ENCODE peak calls at places on chromosomes 6 and 20, in eight cellular contexts. One of them, this sample, is unnamed.

GRCh38 chr6:101275251-101275650 is 118.3 kb upstream of the GRIK2 start:
- DNase-seq in SW 1271: no peak
- DNase-seq in fibroblast of the aortic adventitia: no peak
- DNase-seq in CD4-positive, CD25-positive, alpha-beta regulatory T cell: no peak
- DNase-seq in neuronal stem cell: no peak
- DNase-seq in stimulated activated CD4-positive, alpha-beta T cell treated with anti-CD3 and anti-CD28 coated beads, Interleukin-15, amount 100 ng/mL, for 1 hour: no peak
- DNase-seq in NCI-H460: no peak
- DNase-seq in AG04450: no peak
- DNase-seq in this sample: peak; percentile 68

GRCh38 chr20:38156888-38157634 is 8.0 kb downstream of the TGM2 start:
- DNase-seq in AG04450: no peak
- DNase-seq in SW 1271: no peak
- DNase-seq in NCI-H460: no peak
- DNase-seq in fibroblast of the aortic adventitia: peak; percentile 20
- DNase-seq in stimulated activated CD4-positive, alpha-beta T cell treated with anti-CD3 and anti-CD28 coated beads, Interleukin-15, amount 100 ng/mL, for 1 hour: no peak
- DNase-seq in neuronal stem cell: no peak
- DNase-seq in CD4-positive, CD25-positive, alpha-beta regulatory T cell: no peak
- DNase-seq in this sample: no peak

GRCh38 chr6:105163186-105163585 is 16.6 kb downstream of the POPDC3 start:
- DNase-seq in NCI-H460: no peak
- DNase-seq in CD4-positive, CD25-positive, alpha-beta regulatory T cell: no peak
- DNase-seq in stimulated activated CD4-positive, alpha-beta T cell treated with anti-CD3 and anti-CD28 coated beads, Interleukin-15, amount 100 ng/mL, for 1 hour: no peak
- DNase-seq in AG04450: no peak
- DNase-seq in SW 1271: no peak
- DNase-seq in neuronal stem cell: no peak
- DNase-seq in fibroblast of the aortic adventitia: no peak
- DNase-seq in this sample: no peak

GRCh38 chr6:27532820-27533538 is 60.1 kb upstream of the ZNF184 start:
- DNase-seq in stimulated activated CD4-positive, alpha-beta T cell treated with anti-CD3 and anti-CD28 coated beads, Interleukin-15, amount 100 ng/mL, for 1 hour: no peak
- DNase-seq in neuronal stem cell: no peak
- DNase-seq in fibroblast of the aortic adventitia: no peak
- DNase-seq in CD4-positive, CD25-positive, alpha-beta regulatory T cell: no peak
- DNase-seq in NCI-H460: peak; percentile 44
- DNase-seq in AG04450: no peak
- DNase-seq in SW 1271: peak; percentile 40
- DNase-seq in this sample: peak; percentile 40

GRCh38 chr6:38316099-38316868 is 323.4 kb downstream of the BTBD9 start:
- DNase-seq in CD4-positive, CD25-positive, alpha-beta regulatory T cell: no peak
- DNase-seq in fibroblast of the aortic adventitia: no peak
- DNase-seq in stimulated activated CD4-positive, alpha-beta T cell treated with anti-CD3 and anti-CD28 coated beads, Interleukin-15, amount 100 ng/mL, for 1 hour: no peak
- DNase-seq in neuronal stem cell: no peak
- DNase-seq in NCI-H460: no peak
- DNase-seq in AG04450: no peak
- DNase-seq in SW 1271: no peak
- DNase-seq in this sample: no peak

GRCh38 chr6:43246301-43247114 is 3.2 kb downstream of the TTBK1 start:
- DNase-seq in NCI-H460: peak; percentile 21
- DNase-seq in neuronal stem cell: peak; percentile 88
- DNase-seq in stimulated activated CD4-positive, alpha-beta T cell treated with anti-CD3 and anti-CD28 coated beads, Interleukin-15, amount 100 ng/mL, for 1 hour: no peak
- DNase-seq in AG04450: no peak
- DNase-seq in SW 1271: no peak
- DNase-seq in fibroblast of the aortic adventitia: no peak
- DNase-seq in CD4-positive, CD25-positive, alpha-beta regulatory T cell: no peak
- DNase-seq in this sample: peak; percentile 32

GRCh38 chr6:149701699-149702098 is 16.2 kb downstream of the LATS1 start:
- DNase-seq in neuronal stem cell: no peak
- DNase-seq in fibroblast of the aortic adventitia: peak; percentile 13
- DNase-seq in stimulated activated CD4-positive, alpha-beta T cell treated with anti-CD3 and anti-CD28 coated beads, Interleukin-15, amount 100 ng/mL, for 1 hour: no peak
- DNase-seq in AG04450: no peak
- DNase-seq in NCI-H460: no peak
- DNase-seq in CD4-positive, CD25-positive, alpha-beta regulatory T cell: no peak
- DNase-seq in SW 1271: no peak
- DNase-seq in this sample: peak; percentile 43

GRCh38 chr6:72865467-72865866 is 243.6 kb downstream of the KCNQ5 start:
- DNase-seq in AG04450: no peak
- DNase-seq in CD4-positive, CD25-positive, alpha-beta regulatory T cell: no peak
- DNase-seq in stimulated activated CD4-positive, alpha-beta T cell treated with anti-CD3 and anti-CD28 coated beads, Interleukin-15, amount 100 ng/mL, for 1 hour: no peak
- DNase-seq in SW 1271: no peak
- DNase-seq in NCI-H460: no peak
- DNase-seq in fibroblast of the aortic adventitia: peak; percentile 10
- DNase-seq in neuronal stem cell: no peak
- DNase-seq in this sample: no peak

GRCh38 chr6:66094615-66095014 is 387.6 kb upstream of the EYS start:
- DNase-seq in CD4-positive, CD25-positive, alpha-beta regulatory T cell: no peak
- DNase-seq in neuronal stem cell: no peak
- DNase-seq in fibroblast of the aortic adventitia: no peak
- DNase-seq in SW 1271: no peak
- DNase-seq in stimulated activated CD4-positive, alpha-beta T cell treated with anti-CD3 and anti-CD28 coated beads, Interleukin-15, amount 100 ng/mL, for 1 hour: no peak
- DNase-seq in AG04450: no peak
- DNase-seq in NCI-H460: no peak
- DNase-seq in this sample: no peak

GRCh38 chr6:165055231-165055630 is 254.2 kb downstream of the C6orf118 start:
- DNase-seq in neuronal stem cell: no peak
- DNase-seq in stimulated activated CD4-positive, alpha-beta T cell treated with anti-CD3 and anti-CD28 coated beads, Interleukin-15, amount 100 ng/mL, for 1 hour: no peak
- DNase-seq in CD4-positive, CD25-positive, alpha-beta regulatory T cell: no peak
- DNase-seq in fibroblast of the aortic adventitia: no peak
- DNase-seq in SW 1271: no peak
- DNase-seq in NCI-H460: no peak
- DNase-seq in AG04450: no peak
- DNase-seq in this sample: no peak

GRCh38 chr6:149454405-149454848 is 30.4 kb downstream of the ZC3H12D start:
- DNase-seq in neuronal stem cell: no peak
- DNase-seq in NCI-H460: peak; percentile 61
- DNase-seq in fibroblast of the aortic adventitia: peak; percentile 96
- DNase-seq in CD4-positive, CD25-positive, alpha-beta regulatory T cell: no peak
- DNase-seq in SW 1271: no peak
- DNase-seq in AG04450: peak; percentile 43
- DNase-seq in stimulated activated CD4-positive, alpha-beta T cell treated with anti-CD3 and anti-CD28 coated beads, Interleukin-15, amount 100 ng/mL, for 1 hour: no peak
- DNase-seq in this sample: no peak

GRCh38 chr6:133202610-133203343 is 38.4 kb upstream of the EYA4 start:
- DNase-seq in AG04450: peak; percentile 46
- DNase-seq in neuronal stem cell: no peak
- DNase-seq in SW 1271: no peak
- DNase-seq in fibroblast of the aortic adventitia: no peak
- DNase-seq in NCI-H460: no peak
- DNase-seq in stimulated activated CD4-positive, alpha-beta T cell treated with anti-CD3 and anti-CD28 coated beads, Interleukin-15, amount 100 ng/mL, for 1 hour: no peak
- DNase-seq in CD4-positive, CD25-positive, alpha-beta regulatory T cell: no peak
- DNase-seq in this sample: no peak

GRCh38 chr6:18147160-18147559 is 7.7 kb downstream of the TPMT start:
- DNase-seq in AG04450: no peak
- DNase-seq in neuronal stem cell: no peak
- DNase-seq in fibroblast of the aortic adventitia: peak; percentile 76
- DNase-seq in stimulated activated CD4-positive, alpha-beta T cell treated with anti-CD3 and anti-CD28 coated beads, Interleukin-15, amount 100 ng/mL, for 1 hour: no peak
- DNase-seq in SW 1271: no peak
- DNase-seq in NCI-H460: no peak
- DNase-seq in CD4-positive, CD25-positive, alpha-beta regulatory T cell: no peak
- DNase-seq in this sample: no peak

GRCh38 chr20:53662595-53662994 is 69.0 kb upstream of the ZNF217 start:
- DNase-seq in neuronal stem cell: no peak
- DNase-seq in NCI-H460: no peak
- DNase-seq in AG04450: no peak
- DNase-seq in CD4-positive, CD25-positive, alpha-beta regulatory T cell: no peak
- DNase-seq in stimulated activated CD4-positive, alpha-beta T cell treated with anti-CD3 and anti-CD28 coated beads, Interleukin-15, amount 100 ng/mL, for 1 hour: no peak
- DNase-seq in fibroblast of the aortic adventitia: no peak
- DNase-seq in SW 1271: no peak
- DNase-seq in this sample: no peak

GRCh38 chr6:55960344-55960743 is 85.0 kb upstream of the BMP5 start:
- DNase-seq in stimulated activated CD4-positive, alpha-beta T cell treated with anti-CD3 and anti-CD28 coated beads, Interleukin-15, amount 100 ng/mL, for 1 hour: no peak
- DNase-seq in fibroblast of the aortic adventitia: no peak
- DNase-seq in AG04450: no peak
- DNase-seq in neuronal stem cell: no peak
- DNase-seq in SW 1271: no peak
- DNase-seq in CD4-positive, CD25-positive, alpha-beta regulatory T cell: no peak
- DNase-seq in NCI-H460: no peak
- DNase-seq in this sample: no peak

GRCh38 chr6:57177545-57178225 is 5.6 kb downstream of the BAG2 start:
- DNase-seq in CD4-positive, CD25-positive, alpha-beta regulatory T cell: no peak
- DNase-seq in NCI-H460: no peak
- DNase-seq in SW 1271: no peak
- DNase-seq in fibroblast of the aortic adventitia: peak; percentile 84
- DNase-seq in AG04450: no peak
- DNase-seq in stimulated activated CD4-positive, alpha-beta T cell treated with anti-CD3 and anti-CD28 coated beads, Interleukin-15, amount 100 ng/mL, for 1 hour: no peak
- DNase-seq in neuronal stem cell: no peak
- DNase-seq in this sample: no peak

GRCh38 chr20:16953858-16954257 is 205.7 kb downstream of the OTOR start:
- DNase-seq in AG04450: no peak
- DNase-seq in CD4-positive, CD25-positive, alpha-beta regulatory T cell: no peak
- DNase-seq in SW 1271: no peak
- DNase-seq in NCI-H460: no peak
- DNase-seq in neuronal stem cell: no peak
- DNase-seq in stimulated activated CD4-positive, alpha-beta T cell treated with anti-CD3 and anti-CD28 coated beads, Interleukin-15, amount 100 ng/mL, for 1 hour: no peak
- DNase-seq in fibroblast of the aortic adventitia: no peak
- DNase-seq in this sample: no peak

GRCh38 chr6:126228001-126228791 is 111.7 kb upstream of the CENPW start:
- DNase-seq in NCI-H460: no peak
- DNase-seq in AG04450: no peak
- DNase-seq in neuronal stem cell: peak; percentile 46
- DNase-seq in fibroblast of the aortic adventitia: no peak
- DNase-seq in stimulated activated CD4-positive, alpha-beta T cell treated with anti-CD3 and anti-CD28 coated beads, Interleukin-15, amount 100 ng/mL, for 1 hour: no peak
- DNase-seq in CD4-positive, CD25-positive, alpha-beta regulatory T cell: no peak
- DNase-seq in SW 1271: no peak
- DNase-seq in this sample: no peak

GRCh38 chr6:101516553-101516952 is 123.0 kb downstream of the GRIK2 start:
- DNase-seq in NCI-H460: no peak
- DNase-seq in SW 1271: no peak
- DNase-seq in neuronal stem cell: no peak
- DNase-seq in CD4-positive, CD25-positive, alpha-beta regulatory T cell: no peak
- DNase-seq in fibroblast of the aortic adventitia: no peak
- DNase-seq in AG04450: no peak
- DNase-seq in stimulated activated CD4-positive, alpha-beta T cell treated with anti-CD3 and anti-CD28 coated beads, Interleukin-15, amount 100 ng/mL, for 1 hour: no peak
- DNase-seq in this sample: no peak

GRCh38 chr20:7841291-7841966 is 98.8 kb downstream of the HAO1 start:
- DNase-seq in fibroblast of the aortic adventitia: peak; percentile 77
- DNase-seq in NCI-H460: no peak
- DNase-seq in CD4-positive, CD25-positive, alpha-beta regulatory T cell: no peak
- DNase-seq in stimulated activated CD4-positive, alpha-beta T cell treated with anti-CD3 and anti-CD28 coated beads, Interleukin-15, amount 100 ng/mL, for 1 hour: no peak
- DNase-seq in SW 1271: peak; percentile 78
- DNase-seq in neuronal stem cell: no peak
- DNase-seq in AG04450: peak; percentile 7
- DNase-seq in this sample: no peak

GRCh38 chr6:29845405-29846006 is 17.9 kb downstream of the HLA-G start:
- DNase-seq in neuronal stem cell: no peak
- DNase-seq in stimulated activated CD4-positive, alpha-beta T cell treated with anti-CD3 and anti-CD28 coated beads, Interleukin-15, amount 100 ng/mL, for 1 hour: no peak
- DNase-seq in NCI-H460: no peak
- DNase-seq in AG04450: no peak
- DNase-seq in SW 1271: no peak
- DNase-seq in fibroblast of the aortic adventitia: no peak
- DNase-seq in CD4-positive, CD25-positive, alpha-beta regulatory T cell: peak; percentile 22
- DNase-seq in this sample: no peak

GRCh38 chr6:91476000-91476399 is 889.1 kb upstream of the MAP3K7 start:
- DNase-seq in CD4-positive, CD25-positive, alpha-beta regulatory T cell: no peak
- DNase-seq in SW 1271: peak; percentile 10
- DNase-seq in fibroblast of the aortic adventitia: no peak
- DNase-seq in stimulated activated CD4-positive, alpha-beta T cell treated with anti-CD3 and anti-CD28 coated beads, Interleukin-15, amount 100 ng/mL, for 1 hour: no peak
- DNase-seq in AG04450: peak; percentile 39
- DNase-seq in NCI-H460: no peak
- DNase-seq in neuronal stem cell: no peak
- DNase-seq in this sample: no peak

GRCh38 chr6:160041608-160042007 is 72.7 kb downstream of the IGF2R start:
- DNase-seq in NCI-H460: no peak
- DNase-seq in stimulated activated CD4-positive, alpha-beta T cell treated with anti-CD3 and anti-CD28 coated beads, Interleukin-15, amount 100 ng/mL, for 1 hour: no peak
- DNase-seq in SW 1271: no peak
- DNase-seq in CD4-positive, CD25-positive, alpha-beta regulatory T cell: no peak
- DNase-seq in AG04450: peak; percentile 13
- DNase-seq in neuronal stem cell: no peak
- DNase-seq in fibroblast of the aortic adventitia: peak; percentile 94
- DNase-seq in this sample: no peak

GRCh38 chr6:154754152-154754551 is 20.9 kb downstream of the SCAF8 start:
- DNase-seq in AG04450: no peak
- DNase-seq in CD4-positive, CD25-positive, alpha-beta regulatory T cell: no peak
- DNase-seq in SW 1271: no peak
- DNase-seq in stimulated activated CD4-positive, alpha-beta T cell treated with anti-CD3 and anti-CD28 coated beads, Interleukin-15, amount 100 ng/mL, for 1 hour: no peak
- DNase-seq in fibroblast of the aortic adventitia: peak; percentile 74
- DNase-seq in neuronal stem cell: no peak
- DNase-seq in NCI-H460: no peak
- DNase-seq in this sample: no peak

This sample was measured in HAP-1.